ENCODE peak calls at places on chromosomes 7 and 10, in ten cellular contexts. M is Calu3; L is CD8-positive, alpha-beta memory T cell; R is activated CD8-positive, alpha-beta memory T cell treated with anti-CD3 and anti-CD28 coated beads for 24 hours; H is stimulated activated CD8-positive, alpha-beta memory T cell treated with anti-CD3 and anti-CD28 coated beads, Interleukin-2, amount 100 ng/mL, for 1 hour; O is GM23338; G is lower lobe of right lung; N is NCI-H460; E is activated CD4-positive, alpha-beta T cell treated with anti-CD3 and anti-CD28 coated beads, Interleukin-2, amount 10 ng/mL, durations not matched to agents 7 days and 5 days; U is astrocyte. D is an unnamed sample.

GRCh38 chr7:21426286-21426957 is 1.5 kb upstream of the SP4 start:
- DNase-seq in M (no peak), O (peak), E (no peak), L (no peak), H (no peak), R (no peak), N (peak), G (no peak), U (no peak), D (no peak)

GRCh38 chr10:114779803-114780609 is 41.6 kb upstream of the FHIP2A start:
- DNase-seq in M (no peak), L (no peak), U (peak), E (no peak), N (peak), R (no peak), G (no peak), H (no peak), O (no peak), D (no peak)

GRCh38 chr7:131327049-131327625 is 539 bp upstream of the MKLN1 start:
- DNase-seq in G (peak), O (peak), M (peak), L (peak), E (peak), N (peak), U (peak), R (no peak), H (no peak), D (no peak)

GRCh38 chr7:25246306-25246705 is 18.0 kb upstream of the NPVF start:
- DNase-seq in L (no peak), G (no peak), N (no peak), H (no peak), U (no peak), E (no peak), R (no peak), M (no peak), O (no peak), D (no peak)

GRCh38 chr10:48253970-48254657 is 20.4 kb downstream of the FRMPD2 start:
- DNase-seq in H (no peak), G (no peak), E (no peak), L (no peak), N (no peak), O (no peak), R (peak), U (peak), M (no peak), D (no peak)

GRCh38 chr7:142391191-142391992 is 133.5 kb upstream of the PRSS58 start:
- DNase-seq in H (no peak), O (peak), N (no peak), E (peak), L (no peak), R (no peak), M (no peak), U (no peak), G (no peak), D (no peak)

GRCh38 chr7:154623399-154623798 is 379.5 kb downstream of the PAXIP1 start:
- DNase-seq in M (no peak), L (no peak), O (no peak), E (no peak), N (no peak), R (no peak), U (no peak), H (no peak), G (no peak), D (no peak)

GRCh38 chr10:128173383-128173782 is 47.2 kb upstream of the MKI67 start:
- DNase-seq in O (no peak), E (no peak), G (no peak), R (no peak), L (no peak), N (peak), M (peak), U (no peak), H (no peak), D (no peak)

GRCh38 chr7:95491634-95492314 is 6.0 kb downstream of the ASB4 start:
- DNase-seq in L (no peak), N (no peak), E (no peak), H (no peak), M (peak), U (peak), O (peak), G (no peak), R (no peak), D (no peak)

GRCh38 chr7:16592395-16592794 is 53.2 kb downstream of the ANKMY2 start:
- DNase-seq in U (no peak), R (no peak), N (no peak), H (no peak), M (no peak), O (no peak), L (no peak), E (no peak), G (no peak), D (no peak)

GRCh38 chr7:128178611-128179010 is 62.5 kb upstream of the LEP start:
- DNase-seq in L (no peak), G (no peak), H (no peak), M (no peak), E (no peak), R (no peak), N (no peak), U (no peak), O (no peak), D (no peak)

GRCh38 chr7:22318376-22318775 is 38.6 kb downstream of the RAPGEF5 start:
- DNase-seq in E (no peak), H (no peak), U (no peak), N (no peak), G (no peak), R (no peak), L (no peak), M (no peak), O (no peak), D (no peak)

GRCh38 chr7:34137176-34137575 is 231.8 kb downstream of the BMPER start:
- DNase-seq in E (no peak), N (no peak), L (no peak), R (no peak), O (no peak), M (no peak), G (no peak), U (no peak), H (no peak), D (no peak)

GRCh38 chr10:67098460-67098859 is 172.6 kb downstream of the LRRTM3 start:
- DNase-seq in R (no peak), G (no peak), L (no peak), N (no peak), H (no peak), U (peak), O (peak), E (no peak), M (no peak), D (no peak)

D was measured in cortex of kidney.